ENCODE peak calls at places on chromosome 15, in eight cellular contexts. K is amniotic stem cell; O is stimulated activated CD4-positive, alpha-beta T cell treated with anti-CD3 and anti-CD28 coated beads, Interleukin-4, amount 100 ng/mL, for 1 hour; G is breast epithelium; V is HT1080; J is NCI-H226; M is coronary artery; T is fibroblast of the aortic adventitia. A is an unnamed sample.

GRCh38 chr15:90529369-90530249 is at the start of gene CRTC3:
- DNase-seq in K (no peak), O (peak), G (peak), V (no peak), J (peak), M (peak), T (peak), A (peak)

GRCh38 chr15:100602822-100603393 is 519 bp downstream of the ASB7 start:
- DNase-seq in K (no peak), O (peak), G (peak), V (peak), J (peak), M (no peak), T (no peak), A (peak)

GRCh38 chr15:93703092-93703785 is 528.1 kb upstream of the MCTP2 start:
- DNase-seq in K (no peak), O (no peak), G (no peak), V (peak), J (no peak), M (no peak), T (no peak), A (no peak)

GRCh38 chr15:66780172-66780972 is 78.3 kb downstream of the SMAD6 start:
- DNase-seq in K (peak), O (no peak), G (no peak), V (peak), J (peak), M (no peak), T (peak), A (peak)

GRCh38 chr15:36458406-36458805 is 121.0 kb upstream of the CDIN1 start:
- DNase-seq in K (no peak), O (no peak), G (no peak), V (no peak), J (no peak), M (no peak), T (peak), A (peak)

GRCh38 chr15:93477188-93477587 is 388.2 kb upstream of the RGMA start:
- DNase-seq in K (no peak), O (no peak), G (no peak), V (no peak), J (no peak), M (no peak), T (no peak), A (no peak)

GRCh38 chr15:74783808-74784175 is 1.9 kb downstream of the CSK start:
- DNase-seq in K (no peak), O (no peak), G (no peak), V (no peak), J (no peak), M (no peak), T (no peak), A (no peak)

GRCh38 chr15:46146002-46146401 is 511.2 kb downstream of the SQOR start:
- DNase-seq in K (no peak), O (no peak), G (no peak), V (no peak), J (no peak), M (no peak), T (no peak), A (no peak)

GRCh38 chr15:90790561-90790960 is 73.4 kb downstream of the BLM start:
- DNase-seq in K (no peak), O (no peak), G (no peak), V (no peak), J (no peak), M (no peak), T (peak), A (no peak)

GRCh38 chr15:25852696-25853524 is 10.2 kb downstream of the ATP10A start:
- DNase-seq in K (no peak), O (no peak), G (no peak), V (no peak), J (no peak), M (peak), T (no peak), A (no peak)

A was measured in IMR-90.